ENCODE peak calls at places on chromosomes 3 and 15, in seven cellular contexts. S, Z, T, N, R, J and Y are unnamed samples.
A peak's percentile ranks its signal among the peaks of the same experiment; 100 is the strongest.

GRCh38 chr15:61075741-61076140 is 153.4 kb downstream of the RORA start:
- DNase-seq in N (no peak), Z (no peak), S (no peak), T (no peak), R (no peak), J (no peak), Y (no peak)

GRCh38 chr3:57446318-57446841 is 97.8 kb downstream of the DNAH12 start:
- DNase-seq in S (no peak), J (no peak), Z (no peak), T (no peak), N (no peak), R (no peak), Y (no peak)

GRCh38 chr15:70870066-70870465 is 16.1 kb upstream of the LARP6 start:
- DNase-seq in R (no peak), J (no peak), Z (no peak), N (no peak), S (no peak), T (no peak), Y (peak; percentile 45)

GRCh38 chr15:74133071-74133702 is 2.8 kb downstream of the ISLR2 start:
- DNase-seq in J (no peak), Z (no peak), N (no peak), T (no peak), S (no peak), R (no peak), Y (peak; percentile 62)

GRCh38 chr15:87743557-87743956 is 513.0 kb downstream of the NTRK3 start:
- DNase-seq in T (no peak), N (no peak), Z (no peak), J (no peak), S (no peak), R (no peak), Y (no peak)

GRCh38 chr3:64417816-64418215 is 192.6 kb upstream of the PRICKLE2 start:
- DNase-seq in T (no peak), Z (no peak), N (no peak), J (peak; percentile 35), R (no peak), S (no peak), Y (no peak)

GRCh38 chr3:71063768-71064287 is 519.7 kb downstream of the FOXP1 start:
- DNase-seq in S (no peak), R (no peak), T (no peak), J (no peak), N (no peak), Z (peak; percentile 23), Y (no peak)

GRCh38 chr15:71224024-71224423 is 108.8 kb downstream of the THSD4 start:
- DNase-seq in N (no peak), Z (no peak), R (no peak), T (no peak), S (no peak), J (no peak), Y (no peak)

GRCh38 chr3:17810759-17811158 is 68.3 kb upstream of the TBC1D5 start:
- DNase-seq in N (no peak), R (no peak), S (no peak), Z (no peak), J (peak; percentile 30), T (no peak), Y (no peak)